ENCODE peak calls at places on chromosomes 12 and 14, in five cellular contexts. H is K562, A is HepG2, F is GM12878, P is H1. L is an unnamed sample.
A peak's percentile ranks its signal among the peaks of the same experiment; 100 is the strongest.

GRCh38 chr14:99601301-99601945 is 2.6 kb downstream of the CCDC85C start:
- DNase-seq in H (no peak), P (no peak), F (no peak), A (peak; percentile 49), L (no peak)

GRCh38 chr14:38329236-38329635 is 73.3 kb upstream of the CLEC14A start:
- DNase-seq in P (no peak), A (no peak), F (no peak), H (no peak), L (no peak)

GRCh38 chr14:95078841-95079240 is 78.5 kb downstream of the DICER1 start:
- DNase-seq in A (no peak), P (peak; percentile 44), F (no peak), H (no peak), L (no peak)

GRCh38 chr12:120783197-120783596 is 57.6 kb downstream of the ACADS start:
- DNase-seq in A (peak; percentile 29), P (no peak), H (no peak), F (no peak), L (peak; percentile 33)

GRCh38 chr12:12474931-12475485 is 87.7 kb downstream of the DUSP16 start:
- DNase-seq in H (peak; percentile 10), P (peak; percentile 26), F (peak; percentile 87), A (no peak), L (no peak)

GRCh38 chr12:51911788-51912711 is 4.7 kb downstream of the ACVRL1 start:
- DNase-seq in H (peak; percentile 57), F (no peak), P (no peak), A (no peak), L (no peak)

GRCh38 chr14:32217301-32217700 is 14.2 kb upstream of the RNU6-8 start:
- DNase-seq in F (no peak), A (no peak), P (no peak), H (no peak), L (no peak)

GRCh38 chr12:20547788-20548575 is 147.2 kb upstream of the SLCO1C1 start:
- DNase-seq in P (no peak), A (no peak), H (no peak), F (no peak), L (no peak)

GRCh38 chr12:104712477-104712876 is 245.6 kb downstream of the SLC41A2 start:
- DNase-seq in A (no peak), P (no peak), F (no peak), H (no peak), L (no peak)

GRCh38 chr14:91145396-91146160 is 31.7 kb downstream of the DGLUCY start:
- DNase-seq in H (no peak), F (no peak), P (no peak), A (no peak), L (no peak)

GRCh38 chr14:73829526-73830431 is 21.9 kb upstream of the PTGR2 start:
- DNase-seq in H (peak; percentile 32), P (no peak), A (peak; percentile 45), F (peak; percentile 49), L (no peak)

GRCh38 chr12:52380271-52380694 is 5.2 kb downstream of the KRT84 start:
- DNase-seq in F (no peak), P (peak; percentile 67), A (no peak), H (no peak), L (no peak)

GRCh38 chr12:107844312-107844921 is 69.9 kb downstream of the ASCL4 start:
- DNase-seq in F (no peak), P (peak; percentile 72), A (no peak), H (no peak), L (no peak)
- H3K4me3 ChIP-seq in F (no peak overlapping the region), P (peak overlapping the region; percentile 64), A (peak overlapping the region; percentile 33), H (no peak overlapping the region), L (no peak overlapping the region)

GRCh38 chr14:104697317-104697703 is 7.9 kb downstream of the INF2 start:
- DNase-seq in F (no peak), A (no peak), H (no peak), P (no peak), L (no peak)
- TF ChIP-seq ATF3 in F (no peak), A (no peak), H (no peak), P (no peak), L (no peak)

GRCh38 chr14:101721951-101722661 is 39.4 kb upstream of the PPP2R5C start:
- DNase-seq in H (peak; percentile 0), P (no peak), F (no peak), A (peak; percentile 47), L (no peak)
- H3K4me3 ChIP-seq in H (no peak overlapping the region), P (no peak overlapping the region), F (peak overlapping the region; percentile 39), A (no peak overlapping the region), L (no peak overlapping the region)

GRCh38 chr14:87131879-87132278 is 861.1 kb downstream of the GALC start:
- DNase-seq in H (no peak), F (no peak), A (no peak), P (no peak), L (no peak)
- TF ChIP-seq ATF3 in H (no peak), F (no peak), A (no peak), P (peak; percentile 34), L (no peak)